ENCODE peak calls at places on chromosomes 2 and 18, in ten cellular contexts. U is aorta; I is transverse colon; Q is HFFc6; M is adrenal gland; L is activated T-cell treated with anti-CD3 and anti-CD28 coated beads, Interleukin-2, amount 50 U/mL, for 72 hours; S is left kidney; Y is PC-3; T is CD8-positive, alpha-beta memory T cell; D is stimulated activated CD4-positive, alpha-beta T cell treated with anti-CD3 and anti-CD28 coated beads, Interleukin-2, amount 100 ng/mL, for 24 hours. O is an unnamed sample.
A peak's percentile ranks its signal among the peaks of the same experiment; 100 is the strongest.

GRCh38 chr2:203625712-203626111 is 80.7 kb upstream of the CD28 start:
- DNase-seq in U (no peak), I (no peak), Q (no peak), M (no peak), L (no peak), S (peak; percentile 39), Y (no peak), T (no peak), D (no peak), O (no peak)

GRCh38 chr2:27663160-27663462 is 303 bp downstream of the SUPT7L start:
- DNase-seq in U (peak; percentile 85), I (no peak), Q (no peak), M (no peak), L (no peak), S (no peak), Y (no peak), T (no peak), D (no peak), O (no peak)

GRCh38 chr18:22983175-22983574 is 50.0 kb downstream of the RBBP8 start:
- DNase-seq in U (no peak), I (no peak), Q (peak; percentile 46), M (no peak), L (no peak), S (peak; percentile 43), Y (peak; percentile 67), T (peak; percentile 6), D (no peak), O (no peak)

GRCh38 chr2:66430906-66431619 is 3.9 kb upstream of the MEIS1 start:
- DNase-seq in U (no peak), I (no peak), Q (no peak), M (peak; percentile 33), L (no peak), S (peak; percentile 24), Y (no peak), T (no peak), D (no peak), O (no peak)

GRCh38 chr2:20439503-20439902 is 7.4 kb upstream of the RHOB start:
- DNase-seq in U (no peak), I (peak; percentile 8), Q (no peak), M (peak; percentile 60), L (no peak), S (no peak), Y (no peak), T (no peak), D (no peak), O (no peak)

GRCh38 chr2:61993422-61994024 is 88.0 kb downstream of the COMMD1 start:
- DNase-seq in U (no peak), I (peak; percentile 22), Q (peak; percentile 52), M (peak; percentile 27), L (peak; percentile 10), S (peak; percentile 60), Y (peak; percentile 68), T (peak; percentile 33), D (no peak), O (no peak)

GRCh38 chr2:144154205-144154604 is 365.7 kb downstream of the ZEB2 start:
- DNase-seq in U (no peak), I (no peak), Q (no peak), M (no peak), L (no peak), S (no peak), Y (no peak), T (no peak), D (no peak), O (no peak)

GRCh38 chr2:39517622-39518021 is 80.5 kb upstream of the MAP4K3 start:
- DNase-seq in U (no peak), I (no peak), Q (no peak), M (no peak), L (no peak), S (no peak), Y (no peak), T (no peak), D (no peak), O (no peak)

GRCh38 chr2:180761224-180761623 is 219.2 kb upstream of the UBE2E3 start:
- DNase-seq in U (no peak), I (no peak), Q (peak; percentile 56), M (no peak), L (no peak), S (peak; percentile 51), Y (peak; percentile 63), T (no peak), D (no peak), O (no peak)

GRCh38 chr2:181662287-181662686 is 5.4 kb upstream of the CERKL start:
- DNase-seq in U (no peak), I (no peak), Q (no peak), M (no peak), L (no peak), S (no peak), Y (no peak), T (no peak), D (no peak), O (no peak)

GRCh38 chr2:47307066-47307465 is 95.9 kb upstream of the MSH2 start:
- DNase-seq in U (no peak), I (no peak), Q (peak; percentile 33), M (no peak), L (no peak), S (no peak), Y (no peak), T (no peak), D (no peak), O (no peak)

GRCh38 chr2:215835641-215836040 is 177.7 kb downstream of the MREG start:
- DNase-seq in U (no peak), I (no peak), Q (no peak), M (no peak), L (no peak), S (peak; percentile 38), Y (no peak), T (no peak), D (no peak), O (no peak)

GRCh38 chr2:217277646-217278048 is 417.8 kb upstream of the TNP1 start:
- DNase-seq in U (peak; percentile 56), I (peak; percentile 12), Q (peak; percentile 90), M (peak; percentile 34), L (no peak), S (no peak), Y (peak; percentile 96), T (no peak), D (no peak), O (no peak)

GRCh38 chr2:207807516-207807915 is 37.8 kb upstream of the FZD5 start:
- DNase-seq in U (no peak), I (no peak), Q (no peak), M (no peak), L (no peak), S (no peak), Y (no peak), T (no peak), D (no peak), O (no peak)

GRCh38 chr18:43277164-43277600 is at the start of gene SYT4:
- DNase-seq in U (no peak), I (no peak), Q (peak; percentile 5), M (peak; percentile 55), L (no peak), S (peak; percentile 94), Y (peak; percentile 7), T (no peak), D (no peak), O (peak; percentile 26)

GRCh38 chr2:119574108-119574815 is 30.0 kb downstream of the CFAP221 start:
- DNase-seq in U (no peak), I (no peak), Q (no peak), M (no peak), L (no peak), S (no peak), Y (no peak), T (no peak), D (no peak), O (no peak)

GRCh38 chr2:174617120-174617519 is 19.5 kb upstream of the WIPF1 start:
- DNase-seq in U (no peak), I (no peak), Q (no peak), M (no peak), L (no peak), S (no peak), Y (no peak), T (no peak), D (no peak), O (no peak)

GRCh38 chr2:84646514-84646913 is 130.2 kb downstream of the DNAH6 start:
- DNase-seq in U (no peak), I (no peak), Q (no peak), M (no peak), L (no peak), S (no peak), Y (no peak), T (no peak), D (no peak), O (no peak)

O was measured in left ventricle myocardium inferior.